ENCODE peak calls at places on chromosome 3, in four cellular contexts. F is progenitor cell of endocrine pancreas, P is cardiac fibroblast, W is fibroblast of lung. Z is an unnamed sample.

GRCh38 chr3:13011369-13012227 is 61.6 kb downstream of the IQSEC1 start:
- DNase-seq in P (no peak), W (no peak), F (no peak), Z (peak; percentile 90)

GRCh38 chr3:141402476-141403171 is 34.3 kb downstream of the ZBTB38 start:
- DNase-seq in W (peak; percentile 63), F (peak; percentile 49), P (peak; percentile 75), Z (peak; percentile 60)

GRCh38 chr3:127749787-127750225 is 72.5 kb downstream of the MGLL start:
- DNase-seq in W (no peak), P (no peak), F (no peak), Z (peak; percentile 17)

GRCh38 chr3:45426161-45426560 is 37.8 kb downstream of the LARS2 start:
- DNase-seq in F (no peak), W (no peak), P (no peak), Z (no peak)

GRCh38 chr3:100264242-100264641 is 3.5 kb downstream of the TBC1D23 start:
- DNase-seq in F (no peak), P (no peak), W (no peak), Z (no peak)

GRCh38 chr3:69082805-69083204 is 1.9 kb upstream of the ARL6IP5 start:
- DNase-seq in F (no peak), P (peak; percentile 82), W (peak; percentile 86), Z (peak; percentile 71)

GRCh38 chr3:8734137-8734878 is 706 bp downstream of the CAV3 start:
- DNase-seq in W (no peak), F (no peak), P (no peak), Z (no peak)

GRCh38 chr3:64575211-64575844 is 112.5 kb downstream of the ADAMTS9 start:
- DNase-seq in P (peak; percentile 35), W (peak; percentile 13), F (no peak), Z (no peak)

GRCh38 chr3:100527347-100527735 is 34.9 kb downstream of the TMEM45A start:
- DNase-seq in W (no peak), P (no peak), F (no peak), Z (no peak)